ENCODE peak calls at places on chromosomes 5 and 9, in four cellular contexts. A, J, L and O are unnamed samples.

GRCh38 chr5:173670130-173670591 is 53.7 kb upstream of the BOD1 start:
- DNase-seq in A (no peak), L (no peak), J (no peak), O (peak; percentile 63)

GRCh38 chr5:55104966-55105701 is 2.7 kb downstream of the GZMA start:
- DNase-seq in J (no peak), A (no peak), L (no peak), O (no peak)

GRCh38 chr9:37197158-37198033 is 77.0 kb downstream of the ZCCHC7 start:
- DNase-seq in L (peak; percentile 79), J (no peak), A (no peak), O (peak; percentile 25)

GRCh38 chr5:32126691-32127090 is 47.4 kb downstream of the GOLPH3 start:
- DNase-seq in A (no peak), J (no peak), L (no peak), O (no peak)

GRCh38 chr5:37638897-37639296 is 200.9 kb downstream of the GDNF start:
- DNase-seq in A (no peak), J (no peak), L (no peak), O (no peak)

GRCh38 chr5:95822038-95822407 is 503 bp downstream of the GLRX start:
- DNase-seq in L (no peak), A (no peak), J (no peak), O (no peak)

GRCh38 chr5:73093943-73094342 is 26.4 kb upstream of the TMEM171 start:
- DNase-seq in A (no peak), J (no peak), L (no peak), O (no peak)

GRCh38 chr9:23659346-23660006 is 166.6 kb downstream of the ELAVL2 start:
- DNase-seq in J (no peak), L (no peak), A (no peak), O (peak; percentile 39)

GRCh38 chr5:34703767-34704324 is 47.7 kb downstream of the RAI14 start:
- DNase-seq in A (no peak), J (no peak), L (no peak), O (peak; percentile 40)

GRCh38 chr5:77305222-77305846 is 94.9 kb downstream of the PDE8B start:
- DNase-seq in J (no peak), A (no peak), L (no peak), O (no peak)

GRCh38 chr5:41112486-41113455 is 41.6 kb upstream of the MROH2B start:
- DNase-seq in L (no peak), A (no peak), J (no peak), O (no peak)

GRCh38 chr9:137422668-137423000 is 328 bp downstream of the EXD3 start:
- DNase-seq in A (peak; percentile 75), L (no peak), J (no peak), O (no peak)

GRCh38 chr5:6302099-6302498 is 76.2 kb downstream of the MED10 start:
- DNase-seq in L (no peak), A (peak; percentile 47), J (no peak), O (peak; percentile 23)

GRCh38 chr5:56737918-56738606 is 77.3 kb upstream of the MAP3K1 start:
- DNase-seq in A (no peak), J (no peak), L (no peak), O (no peak)

GRCh38 chr9:93319301-93319991 is 132.0 kb upstream of the FAM120A start:
- DNase-seq in L (no peak), A (no peak), J (no peak), O (no peak)

GRCh38 chr5:143208365-143208641 is 195.2 kb downstream of the NR3C1 start:
- DNase-seq in L (no peak), J (no peak), A (no peak), O (no peak)

GRCh38 chr5:122473941-122474340 is 161.9 kb downstream of the SNCAIP start:
- DNase-seq in L (no peak), J (no peak), A (no peak), O (no peak)

GRCh38 chr9:77402286-77402685 is 225.0 kb downstream of the VPS13A start:
- DNase-seq in J (no peak), A (no peak), L (no peak), O (no peak)

GRCh38 chr9:93308158-93308602 is 124.2 kb downstream of the WNK2 start:
- DNase-seq in J (no peak), A (no peak), L (no peak), O (no peak)

GRCh38 chr5:34517249-34517648 is 138.9 kb upstream of the RAI14 start:
- DNase-seq in A (no peak), L (no peak), J (no peak), O (no peak)

GRCh38 chr9:95780751-95781150 is 94.7 kb upstream of the ERCC6L2 start:
- DNase-seq in J (no peak), L (no peak), A (peak; percentile 19), O (no peak)

GRCh38 chr5:114055318-114055788 is 306.5 kb upstream of the KCNN2 start:
- DNase-seq in L (no peak), A (peak; percentile 73), J (no peak), O (peak; percentile 50)

GRCh38 chr5:143582869-143583268 is 179.4 kb upstream of the NR3C1 start:
- DNase-seq in L (no peak), A (no peak), J (no peak), O (no peak)

GRCh38 chr5:91329273-91329672 is 53.8 kb downstream of the ARRDC3 start:
- DNase-seq in L (no peak), J (no peak), A (no peak), O (no peak)

DNA sequence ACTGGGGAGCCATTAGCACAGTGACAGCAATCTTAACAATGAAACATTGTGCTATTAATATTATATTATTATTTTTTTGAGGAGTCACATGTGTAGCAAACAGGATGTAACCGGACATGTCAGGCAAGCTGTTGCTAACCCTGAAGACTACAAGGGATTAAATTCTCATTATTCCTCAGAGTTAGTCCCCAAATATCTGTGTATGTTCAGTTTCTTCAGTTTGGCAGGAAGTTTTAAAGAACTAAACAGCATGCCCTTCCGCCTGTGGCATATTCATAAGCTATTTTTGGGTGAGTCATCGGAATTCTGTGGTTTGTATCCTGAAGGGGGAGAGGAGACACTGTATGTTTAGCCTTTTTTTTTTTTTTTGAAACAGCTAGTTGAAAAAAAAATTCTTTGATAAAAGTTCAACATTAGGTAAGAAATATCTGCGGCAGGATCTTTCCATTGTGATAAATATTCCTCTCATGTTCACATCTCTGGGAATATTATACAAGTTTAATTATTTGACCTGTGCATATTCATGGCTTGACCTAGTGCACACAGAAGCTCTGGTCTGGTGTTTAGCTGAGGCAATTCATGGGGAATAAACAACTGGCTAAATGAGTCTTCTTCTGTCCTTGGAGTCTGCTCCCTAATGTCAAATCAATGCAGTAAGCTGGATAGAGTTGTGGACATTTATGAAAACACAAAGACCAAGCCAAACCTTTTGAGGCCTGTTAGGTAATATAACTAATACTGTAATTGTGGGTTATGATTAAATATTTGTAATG is 202.7 kb upstream of the CDKN2B start:
- DNase-seq in J (peak; percentile 70), A (no peak), L (no peak), O (no peak)
- TF ChIP-seq ZNF274 in J (no peak), A (no peak), L (no peak), O (no peak)

DNA sequence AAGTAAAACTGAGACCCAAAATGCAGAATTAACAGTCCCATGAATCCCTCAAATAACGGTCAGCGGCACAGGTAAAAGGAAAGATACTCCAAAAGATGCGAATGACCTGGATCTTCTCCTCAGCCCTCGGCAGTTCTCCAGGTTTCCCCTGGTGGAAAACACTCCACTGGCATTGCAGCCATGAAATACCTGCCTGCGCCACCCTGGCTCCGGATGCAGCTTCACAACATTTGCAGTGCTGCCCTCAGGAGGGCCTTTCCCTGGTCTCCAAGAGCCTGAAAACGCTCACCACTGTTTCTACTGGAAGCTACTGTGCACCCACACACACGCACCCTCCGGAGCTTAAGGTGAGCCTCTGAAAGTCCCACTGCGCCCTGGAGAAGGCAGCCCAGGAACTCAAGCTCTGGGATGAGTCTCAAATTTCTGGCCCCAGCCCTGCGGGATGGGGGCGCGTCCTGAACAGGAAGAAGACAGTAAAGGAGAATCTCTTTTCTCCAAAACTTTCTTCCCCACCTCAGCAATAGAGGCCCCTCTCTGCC is 612 bp downstream of the UGT3A2 start:
- DNase-seq in L (no peak), A (no peak), J (no peak), O (no peak)
- H3K4me3 ChIP-seq in L (no peak overlapping the region), A (peak overlapping the region; percentile 65), J (no peak overlapping the region), O (peak overlapping the region; percentile 60)

GRCh38 chr5:83914199-83914598 is 193.5 kb upstream of the HAPLN1 start:
- DNase-seq in L (no peak), A (no peak), J (no peak), O (no peak)

GRCh38 chr5:83914662-83915418 is 194.2 kb upstream of the HAPLN1 start:
- DNase-seq in A (no peak), J (no peak), L (no peak), O (no peak)

GRCh38 chr5:83917261-83917908 is 196.7 kb upstream of the HAPLN1 start:
- DNase-seq in A (no peak), J (no peak), L (no peak), O (no peak)

GRCh38 chr5:83913593-83913992 is 192.9 kb upstream of the HAPLN1 start:
- DNase-seq in A (no peak), L (no peak), J (no peak), O (no peak)

DNA sequence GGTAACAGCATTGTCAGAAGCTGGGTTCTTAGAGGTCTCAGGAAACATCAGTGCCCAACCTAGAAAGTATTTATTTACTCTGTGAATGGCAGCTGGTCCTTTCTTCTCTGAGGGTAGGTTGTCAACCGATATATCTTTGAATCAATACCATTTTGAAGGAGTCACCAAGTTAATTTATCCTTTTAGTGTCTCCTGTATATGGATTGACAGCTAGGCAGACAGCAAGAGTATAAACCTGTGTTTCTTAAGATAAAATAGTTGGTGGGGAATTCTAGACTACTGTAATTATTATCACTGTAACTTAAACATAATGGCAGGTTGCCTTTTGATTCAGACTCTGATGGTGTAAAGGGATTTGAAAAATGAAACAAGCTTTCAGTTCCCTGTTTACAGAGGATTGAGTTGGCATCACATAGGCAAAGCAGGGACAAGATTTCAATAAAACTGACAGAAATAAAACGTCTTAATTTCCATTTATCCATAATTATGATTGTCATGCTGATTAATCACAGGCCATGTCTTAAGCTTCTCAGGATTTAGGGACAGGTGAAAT is 190.8 kb upstream of the HAPLN1 start:
- DNase-seq in J (no peak), A (no peak), L (no peak), O (no peak)
- TF ChIP-seq SUZ12 in J (no peak), A (no peak), L (no peak), O (no peak)

DNA sequence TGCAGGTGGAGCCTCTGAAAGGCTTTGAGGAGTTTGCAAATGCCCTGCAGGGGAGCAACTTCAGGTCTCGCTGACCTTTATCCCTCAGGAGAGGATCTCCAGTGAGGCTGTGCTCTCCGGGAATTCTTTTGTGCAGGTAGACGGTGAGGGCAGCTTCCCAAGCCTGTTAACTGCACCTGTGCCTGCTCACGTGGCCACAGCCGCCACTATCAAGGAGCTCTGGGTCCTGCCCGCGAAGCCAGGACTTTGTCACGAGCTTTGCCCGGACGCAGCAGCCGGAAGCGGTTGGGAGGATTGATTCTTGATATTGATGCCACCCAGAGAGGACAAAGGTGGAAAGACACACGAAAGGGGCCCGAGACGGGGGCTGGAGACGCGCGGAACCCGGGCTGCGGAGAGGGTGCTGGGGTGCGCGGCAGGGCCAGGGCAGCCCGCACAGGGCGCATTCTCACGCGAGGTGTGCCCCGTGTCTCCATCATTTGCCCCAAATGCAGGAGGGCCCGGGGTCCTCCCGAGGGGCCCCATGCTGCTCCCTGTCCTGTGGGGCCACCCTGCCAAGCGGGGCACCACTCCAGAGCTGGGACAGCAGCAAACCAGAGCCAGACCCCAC is 18.2 kb downstream of the SLC9A3 start:
- DNase-seq in J (no peak), L (no peak), A (no peak), O (no peak)
- TF ChIP-seq ZNF274 in J (no peak), L (no peak), A (no peak), O (no peak)